ENCODE peak calls at places on chromosomes 4 and X, in five cellular contexts. One of them, this sample, is unnamed.

GRCh38 chr4:53832549-53832948 is 231.9 kb downstream of the CHIC2 start:
- DNase-seq in activated T-helper 1 cell treated with anti-CD3 and anti-CD28 coated beads, Interleukin-12 subunit alpha, Interleukin-12 subunit beta, Interleukin-2, Interleukin-4 antibody, amounts not matched to agents 30 ng/mL and 10 ng/mL and 1 ng/mL, durations not matched to agents 14 hours and 24 hours and 36 hours: no peak
- DNase-seq in effector memory CD4-positive, alpha-beta T cell: no peak
- DNase-seq in activated CD4-positive, alpha-beta memory T cell treated with anti-CD3 and anti-CD28 coated beads, Interleukin-2, amount 10 ng/mL, durations not matched to agents 7 days and 5 days: no peak
- DNase-seq in activated CD4-positive, alpha-beta T cell treated with anti-CD3 and anti-CD28 coated beads for 24 hours: no peak
- DNase-seq in this sample: no peak

GRCh38 chrX:25968920-25969319 is 169.2 kb upstream of the MAGEB18 start:
- DNase-seq in effector memory CD4-positive, alpha-beta T cell: no peak
- DNase-seq in activated CD4-positive, alpha-beta memory T cell treated with anti-CD3 and anti-CD28 coated beads, Interleukin-2, amount 10 ng/mL, durations not matched to agents 7 days and 5 days: no peak
- DNase-seq in activated CD4-positive, alpha-beta T cell treated with anti-CD3 and anti-CD28 coated beads for 24 hours: no peak
- DNase-seq in activated T-helper 1 cell treated with anti-CD3 and anti-CD28 coated beads, Interleukin-12 subunit alpha, Interleukin-12 subunit beta, Interleukin-2, Interleukin-4 antibody, amounts not matched to agents 30 ng/mL and 10 ng/mL and 1 ng/mL, durations not matched to agents 14 hours and 24 hours and 36 hours: no peak
- DNase-seq in this sample: peak; percentile 52

GRCh38 chr4:124907881-124908280 is 195.3 kb upstream of the ANKRD50 start:
- DNase-seq in activated CD4-positive, alpha-beta memory T cell treated with anti-CD3 and anti-CD28 coated beads, Interleukin-2, amount 10 ng/mL, durations not matched to agents 7 days and 5 days: no peak
- DNase-seq in effector memory CD4-positive, alpha-beta T cell: no peak
- DNase-seq in activated T-helper 1 cell treated with anti-CD3 and anti-CD28 coated beads, Interleukin-12 subunit alpha, Interleukin-12 subunit beta, Interleukin-2, Interleukin-4 antibody, amounts not matched to agents 30 ng/mL and 10 ng/mL and 1 ng/mL, durations not matched to agents 14 hours and 24 hours and 36 hours: no peak
- DNase-seq in activated CD4-positive, alpha-beta T cell treated with anti-CD3 and anti-CD28 coated beads for 24 hours: no peak
- DNase-seq in this sample: no peak

GRCh38 chr4:132417220-132417619 is 731.9 kb upstream of the PCDH10 start:
- DNase-seq in effector memory CD4-positive, alpha-beta T cell: no peak
- DNase-seq in activated CD4-positive, alpha-beta T cell treated with anti-CD3 and anti-CD28 coated beads for 24 hours: no peak
- DNase-seq in activated CD4-positive, alpha-beta memory T cell treated with anti-CD3 and anti-CD28 coated beads, Interleukin-2, amount 10 ng/mL, durations not matched to agents 7 days and 5 days: no peak
- DNase-seq in activated T-helper 1 cell treated with anti-CD3 and anti-CD28 coated beads, Interleukin-12 subunit alpha, Interleukin-12 subunit beta, Interleukin-2, Interleukin-4 antibody, amounts not matched to agents 30 ng/mL and 10 ng/mL and 1 ng/mL, durations not matched to agents 14 hours and 24 hours and 36 hours: no peak
- DNase-seq in this sample: no peak

GRCh38 chr4:154073107-154073817 is 284.4 kb upstream of the SFRP2 start:
- DNase-seq in activated CD4-positive, alpha-beta T cell treated with anti-CD3 and anti-CD28 coated beads for 24 hours: no peak
- DNase-seq in activated CD4-positive, alpha-beta memory T cell treated with anti-CD3 and anti-CD28 coated beads, Interleukin-2, amount 10 ng/mL, durations not matched to agents 7 days and 5 days: no peak
- DNase-seq in effector memory CD4-positive, alpha-beta T cell: no peak
- DNase-seq in activated T-helper 1 cell treated with anti-CD3 and anti-CD28 coated beads, Interleukin-12 subunit alpha, Interleukin-12 subunit beta, Interleukin-2, Interleukin-4 antibody, amounts not matched to agents 30 ng/mL and 10 ng/mL and 1 ng/mL, durations not matched to agents 14 hours and 24 hours and 36 hours: no peak
- DNase-seq in this sample: no peak

GRCh38 chr4:7623468-7623867 is 188.7 kb upstream of the PSAPL1 start:
- DNase-seq in activated CD4-positive, alpha-beta memory T cell treated with anti-CD3 and anti-CD28 coated beads, Interleukin-2, amount 10 ng/mL, durations not matched to agents 7 days and 5 days: no peak
- DNase-seq in activated T-helper 1 cell treated with anti-CD3 and anti-CD28 coated beads, Interleukin-12 subunit alpha, Interleukin-12 subunit beta, Interleukin-2, Interleukin-4 antibody, amounts not matched to agents 30 ng/mL and 10 ng/mL and 1 ng/mL, durations not matched to agents 14 hours and 24 hours and 36 hours: no peak
- DNase-seq in effector memory CD4-positive, alpha-beta T cell: no peak
- DNase-seq in activated CD4-positive, alpha-beta T cell treated with anti-CD3 and anti-CD28 coated beads for 24 hours: no peak
- DNase-seq in this sample: no peak

GRCh38 chr4:183867247-183867646 is 37.9 kb upstream of the STOX2 start:
- DNase-seq in activated T-helper 1 cell treated with anti-CD3 and anti-CD28 coated beads, Interleukin-12 subunit alpha, Interleukin-12 subunit beta, Interleukin-2, Interleukin-4 antibody, amounts not matched to agents 30 ng/mL and 10 ng/mL and 1 ng/mL, durations not matched to agents 14 hours and 24 hours and 36 hours: no peak
- DNase-seq in activated CD4-positive, alpha-beta memory T cell treated with anti-CD3 and anti-CD28 coated beads, Interleukin-2, amount 10 ng/mL, durations not matched to agents 7 days and 5 days: no peak
- DNase-seq in effector memory CD4-positive, alpha-beta T cell: no peak
- DNase-seq in activated CD4-positive, alpha-beta T cell treated with anti-CD3 and anti-CD28 coated beads for 24 hours: no peak
- DNase-seq in this sample: no peak

GRCh38 chr4:2341261-2341841 is 77.1 kb downstream of the ZFYVE28 start:
- DNase-seq in effector memory CD4-positive, alpha-beta T cell: no peak
- DNase-seq in activated T-helper 1 cell treated with anti-CD3 and anti-CD28 coated beads, Interleukin-12 subunit alpha, Interleukin-12 subunit beta, Interleukin-2, Interleukin-4 antibody, amounts not matched to agents 30 ng/mL and 10 ng/mL and 1 ng/mL, durations not matched to agents 14 hours and 24 hours and 36 hours: no peak
- DNase-seq in activated CD4-positive, alpha-beta memory T cell treated with anti-CD3 and anti-CD28 coated beads, Interleukin-2, amount 10 ng/mL, durations not matched to agents 7 days and 5 days: no peak
- DNase-seq in activated CD4-positive, alpha-beta T cell treated with anti-CD3 and anti-CD28 coated beads for 24 hours: no peak
- DNase-seq in this sample: peak; percentile 2

GRCh38 chr4:151540728-151541437 is 131.9 kb downstream of the FHIP1A start:
- DNase-seq in activated CD4-positive, alpha-beta memory T cell treated with anti-CD3 and anti-CD28 coated beads, Interleukin-2, amount 10 ng/mL, durations not matched to agents 7 days and 5 days: no peak
- DNase-seq in effector memory CD4-positive, alpha-beta T cell: no peak
- DNase-seq in activated CD4-positive, alpha-beta T cell treated with anti-CD3 and anti-CD28 coated beads for 24 hours: no peak
- DNase-seq in activated T-helper 1 cell treated with anti-CD3 and anti-CD28 coated beads, Interleukin-12 subunit alpha, Interleukin-12 subunit beta, Interleukin-2, Interleukin-4 antibody, amounts not matched to agents 30 ng/mL and 10 ng/mL and 1 ng/mL, durations not matched to agents 14 hours and 24 hours and 36 hours: no peak
- DNase-seq in this sample: no peak

GRCh38 chrX:107731831-107732502 is 43.6 kb downstream of the TSC22D3 start:
- DNase-seq in activated CD4-positive, alpha-beta memory T cell treated with anti-CD3 and anti-CD28 coated beads, Interleukin-2, amount 10 ng/mL, durations not matched to agents 7 days and 5 days: no peak
- DNase-seq in activated T-helper 1 cell treated with anti-CD3 and anti-CD28 coated beads, Interleukin-12 subunit alpha, Interleukin-12 subunit beta, Interleukin-2, Interleukin-4 antibody, amounts not matched to agents 30 ng/mL and 10 ng/mL and 1 ng/mL, durations not matched to agents 14 hours and 24 hours and 36 hours: no peak
- DNase-seq in activated CD4-positive, alpha-beta T cell treated with anti-CD3 and anti-CD28 coated beads for 24 hours: no peak
- DNase-seq in effector memory CD4-positive, alpha-beta T cell: no peak
- DNase-seq in this sample: no peak

GRCh38 chrX:43141885-43142284 is 363.9 kb upstream of the PPP1R2C start:
- DNase-seq in activated CD4-positive, alpha-beta memory T cell treated with anti-CD3 and anti-CD28 coated beads, Interleukin-2, amount 10 ng/mL, durations not matched to agents 7 days and 5 days: no peak
- DNase-seq in effector memory CD4-positive, alpha-beta T cell: no peak
- DNase-seq in activated CD4-positive, alpha-beta T cell treated with anti-CD3 and anti-CD28 coated beads for 24 hours: no peak
- DNase-seq in activated T-helper 1 cell treated with anti-CD3 and anti-CD28 coated beads, Interleukin-12 subunit alpha, Interleukin-12 subunit beta, Interleukin-2, Interleukin-4 antibody, amounts not matched to agents 30 ng/mL and 10 ng/mL and 1 ng/mL, durations not matched to agents 14 hours and 24 hours and 36 hours: no peak
- DNase-seq in this sample: no peak

GRCh38 chr4:1570291-1571164 is 113.6 kb downstream of the FAM53A start:
- DNase-seq in activated CD4-positive, alpha-beta memory T cell treated with anti-CD3 and anti-CD28 coated beads, Interleukin-2, amount 10 ng/mL, durations not matched to agents 7 days and 5 days: no peak
- DNase-seq in activated T-helper 1 cell treated with anti-CD3 and anti-CD28 coated beads, Interleukin-12 subunit alpha, Interleukin-12 subunit beta, Interleukin-2, Interleukin-4 antibody, amounts not matched to agents 30 ng/mL and 10 ng/mL and 1 ng/mL, durations not matched to agents 14 hours and 24 hours and 36 hours: no peak
- DNase-seq in activated CD4-positive, alpha-beta T cell treated with anti-CD3 and anti-CD28 coated beads for 24 hours: no peak
- DNase-seq in effector memory CD4-positive, alpha-beta T cell: no peak
- DNase-seq in this sample: no peak